ENCODE peak calls at places on chromosomes 6 and 20, in five cellular contexts. S is cardiac fibroblast, E is ovary, P is RPMI7951, Q is fibroblast of the aortic adventitia. D is an unnamed sample.

GRCh38 chr20:36686504-36686903 is 40.5 kb upstream of the SLA2 start:
- DNase-seq in P (no peak), Q (no peak), E (no peak), S (no peak), D (no peak)

GRCh38 chr6:24520929-24521546 is 26.3 kb downstream of the ALDH5A1 start:
- DNase-seq in E (no peak), S (peak; percentile 41), P (peak; percentile 36), Q (peak; percentile 10), D (no peak)

GRCh38 chr6:142764306-142764705 is 180.7 kb downstream of the HIVEP2 start:
- DNase-seq in Q (no peak), P (no peak), S (no peak), E (no peak), D (no peak)

GRCh38 chr20:17168026-17168612 is 58.7 kb upstream of the PCSK2 start:
- DNase-seq in E (no peak), P (no peak), Q (no peak), S (no peak), D (no peak)

GRCh38 chr6:29295623-29296022 is 5.9 kb upstream of the OR14J1 start:
- DNase-seq in S (no peak), P (no peak), E (no peak), Q (no peak), D (no peak)

GRCh38 chr6:158323561-158323958 is 11.3 kb downstream of the TULP4 start:
- DNase-seq in E (no peak), S (no peak), Q (no peak), P (no peak), D (no peak)

GRCh38 chr20:46021361-46022359 is 7.4 kb upstream of the SLC12A5 start:
- DNase-seq in E (no peak), Q (no peak), S (no peak), P (peak; percentile 54), D (no peak)

GRCh38 chr6:3310051-3310448 is 51.3 kb downstream of the PSMG4 start:
- DNase-seq in P (no peak), S (no peak), Q (no peak), E (no peak), D (no peak)

GRCh38 chr6:35318200-35318844 is 20.7 kb downstream of the DEF6 start:
- DNase-seq in Q (peak; percentile 60), S (peak; percentile 74), E (peak; percentile 83), P (peak; percentile 84), D (no peak)

GRCh38 chr20:32984631-32985354 is 19.4 kb downstream of the SUN5 start:
- DNase-seq in P (no peak), Q (no peak), S (no peak), E (no peak), D (no peak)

GRCh38 chr20:45782890-45783289 is 8.8 kb downstream of the WFDC3 start:
- DNase-seq in E (no peak), P (peak; percentile 42), S (peak; percentile 18), Q (no peak), D (no peak)

GRCh38 chr20:1313236-1313964 is 15.5 kb downstream of the SDCBP2 start:
- DNase-seq in Q (peak; percentile 85), E (peak; percentile 79), P (peak; percentile 76), S (peak; percentile 85), D (peak; percentile 58)

GRCh38 chr6:85498596-85499258 is 48.8 kb downstream of the NT5E start:
- DNase-seq in Q (peak; percentile 43), S (peak; percentile 71), P (peak; percentile 69), E (no peak), D (no peak)

GRCh38 chr20:48945840-48946514 is 24.5 kb downstream of the ARFGEF2 start:
- DNase-seq in Q (no peak), S (peak; percentile 46), E (no peak), P (peak; percentile 38), D (no peak)

GRCh38 chr6:128964771-128965170 is 81.8 kb downstream of the LAMA2 start:
- DNase-seq in P (no peak), Q (no peak), S (no peak), E (no peak), D (no peak)